ENCODE peak calls at places on chromosome 14, in seven cellular contexts. J is fibroblast of lung, K is psoas muscle, P is Caco-2, Z is lung, A is brain microvascular endothelial cell, I is thyroid gland. U is an unnamed sample.

GRCh38 chr14:71181215-71182003 is 274.1 kb downstream of the PCNX1 start:
- DNase-seq in J (no peak), K (no peak), P (no peak), Z (no peak), A (no peak), I (no peak), U (peak; percentile 19)

GRCh38 chr14:91417134-91417982 is at the start of gene CCDC88C:
- DNase-seq in J (no peak), K (peak; percentile 65), P (peak; percentile 85), Z (peak; percentile 58), A (no peak), I (peak; percentile 66), U (no peak)

GRCh38 chr14:79465651-79466050 is 745.7 kb downstream of the DIO2 start:
- DNase-seq in J (no peak), K (no peak), P (no peak), Z (no peak), A (no peak), I (no peak), U (no peak)

GRCh38 chr14:99599440-99599839 is 4.6 kb downstream of the CCDC85C start:
- DNase-seq in J (no peak), K (no peak), P (no peak), Z (no peak), A (no peak), I (no peak), U (no peak)

GRCh38 chr14:75280831-75281690 is 2.4 kb downstream of the FOS start:
- DNase-seq in J (peak; percentile 41), K (no peak), P (peak; percentile 35), Z (no peak), A (no peak), I (no peak), U (peak; percentile 87)

GRCh38 chr14:35287481-35288013 is 4.6 kb upstream of the PSMA6 start:
- DNase-seq in J (no peak), K (no peak), P (no peak), Z (no peak), A (no peak), I (no peak), U (peak; percentile 63)

GRCh38 chr14:99420711-99421110 is 59.9 kb downstream of the SETD3 start:
- DNase-seq in J (peak; percentile 77), K (no peak), P (no peak), Z (peak; percentile 67), A (no peak), I (peak; percentile 96), U (peak; percentile 50)

GRCh38 chr14:65156568-65157366 is 54.5 kb upstream of the MAX start:
- DNase-seq in J (peak; percentile 93), K (peak; percentile 71), P (no peak), Z (peak; percentile 58), A (peak; percentile 20), I (peak; percentile 39), U (peak; percentile 94)

GRCh38 chr14:50823051-50823762 is 7.8 kb downstream of the NIN start:
- DNase-seq in J (peak; percentile 44), K (no peak), P (no peak), Z (no peak), A (peak; percentile 30), I (no peak), U (peak; percentile 79)

GRCh38 chr14:93269341-93270068 is 62.4 kb downstream of the UBR7 start:
- DNase-seq in J (peak; percentile 72), K (no peak), P (no peak), Z (no peak), A (peak; percentile 81), I (no peak), U (peak; percentile 36)

GRCh38 chr14:47490353-47490752 is 185.1 kb downstream of the MDGA2 start:
- DNase-seq in J (no peak), K (no peak), P (no peak), Z (no peak), A (no peak), I (no peak), U (no peak)

GRCh38 chr14:76958975-76959710 is 69.4 kb downstream of the IRF2BPL start:
- DNase-seq in J (peak; percentile 49), K (no peak), P (no peak), Z (no peak), A (peak; percentile 52), I (no peak), U (peak; percentile 64)

GRCh38 chr14:67411820-67412421 is at the start of gene PLEK2:
- DNase-seq in J (peak; percentile 20), K (peak; percentile 64), P (peak; percentile 78), Z (peak; percentile 65), A (no peak), I (peak; percentile 86), U (peak; percentile 54)

GRCh38 chr14:101108579-101109346 is 205.2 kb upstream of the RTL1 start:
- DNase-seq in J (no peak), K (peak; percentile 20), P (no peak), Z (peak; percentile 25), A (no peak), I (no peak), U (no peak)

DNA sequence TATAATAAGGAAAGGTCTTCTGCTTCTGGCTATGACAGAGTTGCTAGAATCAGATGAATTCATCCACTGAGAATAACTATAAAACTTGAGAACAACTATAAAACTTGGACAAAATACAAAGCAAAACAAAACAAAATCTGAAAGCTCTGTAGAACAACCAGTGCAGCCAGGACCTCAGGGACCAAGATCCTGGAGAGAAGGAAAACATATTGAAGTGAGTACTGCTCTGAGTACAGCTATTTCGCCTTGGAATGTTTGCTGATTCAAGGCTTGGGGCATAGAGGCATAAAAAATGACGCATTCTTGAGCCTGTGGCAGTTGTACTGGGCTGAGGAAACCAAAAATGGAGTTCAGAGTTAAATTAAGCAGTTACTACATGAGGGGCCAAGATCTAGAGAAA is 21.7 kb downstream of the FOXA1 start:
- DNase-seq in J (no peak), K (no peak), P (no peak), Z (no peak), A (peak; percentile 48), I (no peak), U (no peak)
- TF ChIP-seq CTCF in J (no peak), K (no peak), P (no peak), Z (no peak), A (no peak), I (no peak), U (no peak)

GRCh38 chr14:32382704-32383103 is 53.6 kb downstream of the AKAP6 start:
- DNase-seq in J (peak; percentile 50), K (no peak), P (peak; percentile 54), Z (no peak), A (no peak), I (peak; percentile 49), U (peak; percentile 33)
- TF ChIP-seq CTCF in J (peak; percentile 42), K (no peak), P (peak; percentile 23), Z (no peak), A (peak; percentile 73), I (no peak), U (peak; percentile 68)

DNA sequence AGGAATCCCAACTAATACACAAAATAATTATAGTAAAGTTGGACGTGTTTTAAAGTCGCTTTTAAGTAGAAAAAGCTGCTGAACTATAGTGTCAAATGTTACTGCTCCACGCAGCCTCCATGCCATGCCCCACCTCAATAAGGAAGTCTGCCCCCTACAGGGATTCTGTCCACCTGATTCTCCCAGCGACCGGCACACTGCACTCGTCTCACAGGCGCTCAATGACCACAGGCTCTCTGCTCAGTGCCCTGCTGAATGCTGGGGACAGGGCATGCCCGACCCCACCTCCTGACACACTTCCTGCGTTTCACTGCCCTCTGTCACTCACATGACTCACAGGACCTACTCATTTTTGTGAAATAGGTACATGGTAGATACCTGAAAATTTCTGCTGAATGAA is 48.9 kb downstream of the BDKRB1 start:
- DNase-seq in J (no peak), K (no peak), P (no peak), Z (no peak), A (no peak), I (no peak), U (no peak)
- TF ChIP-seq CTCF in J (no peak), K (no peak), P (no peak), Z (no peak), A (peak; percentile 44), I (no peak), U (no peak)

GRCh38 chr14:72472845-72473244 is 421.1 kb downstream of the DPF3 start:
- DNase-seq in J (peak; percentile 11), K (no peak), P (no peak), Z (no peak), A (no peak), I (no peak), U (no peak)
- TF ChIP-seq CTCF in J (no peak), K (no peak), P (no peak), Z (no peak), A (peak; percentile 26), I (no peak), U (no peak)

DNA sequence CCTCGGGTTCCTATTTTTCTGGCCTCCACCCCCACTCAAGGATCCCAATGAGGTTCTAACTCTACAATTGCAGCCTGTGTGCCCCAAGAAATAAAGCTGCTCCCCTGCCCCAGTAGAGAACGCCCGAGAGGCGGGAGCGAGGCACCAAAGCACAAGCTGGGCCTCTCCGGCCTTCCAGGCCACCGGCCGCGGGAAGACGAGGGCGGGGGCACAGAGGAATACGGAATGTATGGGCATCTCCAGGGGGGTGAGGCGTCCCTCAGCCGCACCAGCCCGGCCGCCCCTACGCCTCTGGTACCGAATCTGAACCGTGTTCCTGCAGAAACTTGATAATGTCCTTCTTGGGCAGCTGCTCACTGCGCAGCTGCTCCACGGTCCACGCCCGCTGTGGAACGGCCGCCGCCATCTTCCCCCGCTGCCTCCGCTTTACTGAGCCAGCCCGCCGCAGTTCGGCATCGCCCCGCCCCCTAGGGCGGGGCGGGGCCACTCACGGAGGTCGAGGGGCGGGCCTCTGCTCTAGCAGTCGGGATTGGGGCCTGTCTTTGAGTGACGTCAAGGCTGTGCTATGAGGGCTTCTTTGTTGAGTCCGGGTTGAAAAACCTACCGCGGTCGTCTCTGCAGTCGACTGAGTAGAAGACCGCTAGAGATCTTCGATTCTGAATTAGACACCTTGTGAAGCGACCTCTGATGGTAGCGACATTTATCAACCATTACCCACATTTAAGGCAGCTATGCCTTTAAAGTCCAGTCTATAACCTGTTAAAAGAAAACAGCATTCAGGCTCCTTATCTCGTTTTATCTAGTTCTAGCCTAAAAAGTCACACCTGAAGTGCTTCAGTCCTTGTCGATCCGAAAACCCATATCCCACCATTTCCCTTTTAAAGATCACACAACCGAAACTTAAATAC is at the start of gene FKBP3:
- DNase-seq in J (peak; percentile 99), K (peak; percentile 97), P (peak; percentile 95), Z (peak; percentile 97), A (peak; percentile 99), I (peak; percentile 98), U (peak; percentile 99)
- TF ChIP-seq CTCF in J (no peak), K (peak; percentile 15), P (no peak), Z (no peak), A (peak; percentile 20), I (no peak), U (no peak)

U was measured in cardiac fibroblast.